ENCODE peak calls at places on chromosomes 6 and 20, in four cellular contexts. E is heart right ventricle, T is SK-N-SH, Z is heart left ventricle. D is an unnamed sample.

GRCh38 chr20:19565721-19566120 is 192.3 kb upstream of the RIN2 start:
- DNase-seq in E (no peak), T (no peak), Z (no peak), D (no peak)

GRCh38 chr6:31734703-31735500 is 1.4 kb downstream of the CLIC1 start:
- DNase-seq in E (peak), T (no peak), Z (peak), D (peak)

GRCh38 chr20:44624743-44625271 is 26.7 kb downstream of the ADA start:
- DNase-seq in E (no peak), T (no peak), Z (no peak), D (no peak)

GRCh38 chr20:1811621-1812498 is 83.3 kb upstream of the SIRPA start:
- DNase-seq in E (no peak), T (no peak), Z (no peak), D (no peak)

GRCh38 chr20:42530855-42531674 is 658.6 kb downstream of the PTPRT start:
- DNase-seq in E (peak), T (peak), Z (no peak), D (peak)

GRCh38 chr6:161139766-161140553 is 133.9 kb downstream of the AGPAT4 start:
- DNase-seq in E (no peak), T (no peak), Z (peak), D (no peak)

GRCh38 chr6:114133816-114134215 is 162.9 kb upstream of the HDAC2 start:
- DNase-seq in E (no peak), T (no peak), Z (no peak), D (no peak)

GRCh38 chr6:5707646-5708045 is 299.1 kb downstream of the NRN1 start:
- DNase-seq in E (no peak), T (no peak), Z (no peak), D (no peak)

GRCh38 chr6:170506446-170506845 is 46.7 kb downstream of the PSMB1 start:
- DNase-seq in E (no peak), T (no peak), Z (no peak), D (no peak)

GRCh38 chr20:7161690-7162089 is 394.2 kb downstream of the BMP2 start:
- DNase-seq in E (peak), T (peak), Z (no peak), D (peak)

GRCh38 chr6:16388488-16388887 is 150.1 kb downstream of the GMPR start:
- DNase-seq in E (no peak), T (no peak), Z (no peak), D (no peak)

GRCh38 chr6:21742238-21742660 is 148.7 kb downstream of the SOX4 start:
- DNase-seq in E (no peak), T (no peak), Z (no peak), D (no peak)

GRCh38 chr6:15439410-15440022 is 193.6 kb downstream of the JARID2 start:
- DNase-seq in E (no peak), T (no peak), Z (no peak), D (peak)

GRCh38 chr20:11000416-11000815 is 326.6 kb upstream of the JAG1 start:
- DNase-seq in E (no peak), T (no peak), Z (no peak), D (no peak)

GRCh38 chr6:24397631-24398030 is 5.1 kb upstream of the MRS2 start:
- DNase-seq in E (no peak), T (no peak), Z (no peak), D (no peak)

GRCh38 chr6:95551678-95552324 is 25.5 kb upstream of the MANEA start:
- DNase-seq in E (no peak), T (no peak), Z (no peak), D (no peak)

GRCh38 chr6:158765509-158766068 is 53.6 kb downstream of the EZR start:
- DNase-seq in E (no peak), T (no peak), Z (no peak), D (no peak)

GRCh38 chr6:123945386-123945785 is 141.7 kb downstream of the NKAIN2 start:
- DNase-seq in E (no peak), T (no peak), Z (no peak), D (no peak)

GRCh38 chr6:108673153-108673552 is 112.4 kb downstream of the FOXO3 start:
- DNase-seq in E (no peak), T (no peak), Z (no peak), D (no peak)

GRCh38 chr6:159720708-159721107 is 6.6 kb upstream of the WTAP start:
- DNase-seq in E (no peak), T (peak), Z (no peak), D (peak)

GRCh38 chr20:19823971-19824370 is 65.9 kb downstream of the RIN2 start:
- DNase-seq in E (peak), T (no peak), Z (peak), D (no peak)

DNA sequence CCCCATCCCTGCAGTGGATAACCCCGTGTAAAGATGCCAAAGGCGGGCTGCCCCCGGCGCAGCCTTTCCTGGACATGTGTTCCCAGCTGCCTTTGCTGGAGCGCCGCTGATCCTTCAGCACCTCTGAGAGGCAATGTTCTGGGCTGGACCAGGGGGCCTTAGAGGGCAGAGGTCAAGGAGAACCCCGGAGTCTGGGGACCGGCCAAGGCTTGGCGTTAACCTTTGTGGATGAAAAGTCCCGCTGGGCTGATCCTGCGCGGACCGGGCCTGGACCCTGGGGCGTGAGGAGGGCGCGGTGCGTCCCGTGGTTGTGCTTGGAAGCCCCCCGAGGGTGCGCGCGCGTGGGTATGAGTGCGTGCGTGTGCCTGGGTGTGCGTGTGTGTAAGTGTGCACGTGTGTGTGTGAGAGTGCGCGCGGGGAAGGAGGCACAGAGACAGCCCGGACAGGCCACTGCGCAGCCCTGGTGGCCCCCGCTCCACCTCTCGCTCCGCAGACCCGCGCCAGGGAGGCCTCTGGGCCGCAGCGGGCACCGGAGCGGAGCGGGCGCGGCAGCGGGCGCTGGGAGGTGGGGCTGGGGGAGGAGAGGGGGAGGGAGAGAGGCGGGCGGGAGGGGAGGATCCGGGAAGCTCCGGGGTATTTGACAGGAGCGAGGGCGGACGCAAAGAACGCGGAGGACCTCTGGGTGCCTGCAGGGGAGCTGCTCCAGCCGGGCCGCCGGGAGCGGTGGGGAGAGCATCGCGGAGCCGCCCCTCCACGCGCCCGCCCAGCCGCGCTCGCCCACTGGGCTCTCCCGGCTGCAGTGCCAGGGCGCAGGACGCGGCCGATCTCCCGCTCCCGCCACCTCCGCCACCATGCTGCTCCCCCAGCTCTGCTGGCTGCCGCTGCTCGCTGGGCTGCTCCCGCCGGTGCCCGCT is at the start of gene SMOC2:
- DNase-seq in E (peak), T (peak), Z (peak), D (peak)
- H3K4me3 ChIP-seq in E (peak), T (no peak), Z (peak), D (peak)

GRCh38 chr6:169310983-169311382 is 57.3 kb upstream of the THBS2 start:
- DNase-seq in E (no peak), T (no peak), Z (no peak), D (no peak)
- H3K4me3 ChIP-seq in E (no peak), T (no peak), Z (no peak), D (no peak)

DNA sequence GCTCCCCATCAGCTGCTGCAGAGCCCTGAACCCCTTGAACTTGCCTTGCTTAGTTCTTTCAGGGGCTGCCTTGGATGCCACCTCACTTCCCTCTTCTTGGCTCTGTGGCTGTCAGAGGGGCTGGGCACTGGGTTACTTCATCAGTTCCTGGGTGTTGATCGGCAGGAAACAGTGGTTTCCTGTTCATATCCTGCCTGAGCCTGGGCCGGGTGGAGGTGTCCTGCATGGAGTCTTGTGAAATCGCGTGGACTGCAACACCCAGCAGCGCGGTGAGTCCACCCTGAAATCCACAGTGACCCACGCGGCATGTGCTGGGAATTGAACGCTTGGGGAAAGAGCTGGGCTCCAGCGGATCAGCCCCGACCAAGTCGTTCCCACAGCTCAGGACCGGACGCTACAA is 97.5 kb downstream of the CDH26 start:
- DNase-seq in E (peak), T (no peak), Z (peak), D (no peak)
- H3K4me3 ChIP-seq in E (no peak), T (no peak), Z (no peak), D (no peak)

GRCh38 chr6:47309326-47310130 is at the start of gene TNFRSF21:
- DNase-seq in E (peak), T (peak), Z (peak), D (peak)

GRCh38 chr6:47307362-47308222 is 2.1 kb downstream of the TNFRSF21 start:
- DNase-seq in E (no peak), T (no peak), Z (no peak), D (no peak)

GRCh38 chr6:47308674-47309325 is 905 bp downstream of the TNFRSF21 start:
- DNase-seq in E (peak), T (peak), Z (peak), D (peak)

GRCh38 chr6:47306887-47307286 is 2.8 kb downstream of the TNFRSF21 start:
- DNase-seq in E (no peak), T (no peak), Z (no peak), D (no peak)

DNA sequence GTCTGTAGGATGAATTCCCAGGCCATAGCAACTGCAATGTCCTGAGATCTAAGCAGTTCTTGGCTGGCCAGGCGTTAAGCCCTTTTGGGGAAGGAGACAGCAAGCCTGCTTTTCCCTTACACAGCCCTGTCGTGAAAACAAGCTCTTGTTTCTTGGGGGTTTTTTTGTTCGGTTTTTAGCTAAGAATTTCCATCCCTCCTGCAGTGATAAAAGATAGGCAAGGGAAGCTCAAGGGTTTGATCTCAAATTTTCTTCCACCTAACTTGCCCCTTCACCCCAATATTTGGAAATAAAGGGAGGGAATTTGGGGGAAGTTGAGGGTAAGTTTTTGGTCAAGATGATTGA is 1.5 kb downstream of the TNFRSF21 start:
- DNase-seq in E (no peak), T (no peak), Z (no peak), D (no peak)
- H3K4me3 ChIP-seq in E (peak), T (peak), Z (peak), D (peak)

GRCh38 chr20:56391037-56391436 is 978 bp downstream of the AURKA start:
- DNase-seq in E (no peak), T (no peak), Z (no peak), D (no peak)
- H3K4me3 ChIP-seq in E (peak), T (peak), Z (no peak), D (peak)

GRCh38 chr20:4091332-4092135 is 76.2 kb upstream of the RNF24 start:
- DNase-seq in E (peak), T (peak), Z (peak), D (peak)

GRCh38 chr20:4090756-4091331 is 75.5 kb upstream of the RNF24 start:
- DNase-seq in E (no peak), T (no peak), Z (no peak), D (no peak)

GRCh38 chr20:4099905-4100675 is 84.7 kb upstream of the RNF24 start:
- DNase-seq in E (no peak), T (no peak), Z (no peak), D (no peak)

GRCh38 chr20:4092136-4092479 is 76.8 kb upstream of the RNF24 start:
- DNase-seq in E (no peak), T (no peak), Z (no peak), D (no peak)

DNA sequence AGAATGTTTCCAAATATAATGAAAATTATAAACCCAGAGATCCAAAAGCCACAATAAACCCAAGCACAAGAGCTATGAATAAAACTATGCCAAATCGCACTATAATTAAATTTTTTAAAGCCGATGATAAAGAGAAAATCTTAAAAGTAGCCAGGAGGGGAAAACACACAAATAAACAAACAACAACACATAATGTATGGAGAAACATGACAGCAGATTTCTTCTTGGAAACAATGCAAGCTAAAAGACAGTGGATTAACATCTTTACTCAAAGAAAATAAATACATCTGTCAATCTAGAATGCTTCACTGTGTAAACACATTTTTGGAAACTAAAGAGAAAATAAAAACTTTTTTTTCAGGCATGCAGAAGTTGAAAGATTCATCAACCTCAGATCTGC is 80.3 kb upstream of the RNF24 start:
- DNase-seq in E (no peak), T (no peak), Z (no peak), D (no peak)
- H3K4me3 ChIP-seq in E (no peak), T (no peak), Z (no peak), D (no peak)

GRCh38 chr20:46118481-46119020 is 437 bp downstream of the CD40 start:
- DNase-seq in E (peak), T (no peak), Z (peak), D (no peak)

GRCh38 chr20:46119028-46119546 is 973 bp downstream of the CD40 start:
- DNase-seq in E (no peak), T (no peak), Z (no peak), D (no peak)

GRCh38 chr20:46121531-46121930 is 3.4 kb downstream of the CD40 start:
- DNase-seq in E (no peak), T (no peak), Z (no peak), D (no peak)

GRCh38 chr20:46119547-46119946 is 1.4 kb downstream of the CD40 start:
- DNase-seq in E (no peak), T (no peak), Z (no peak), D (no peak)

GRCh38 chr20:46120136-46120535 is 2.0 kb downstream of the CD40 start:
- DNase-seq in E (no peak), T (no peak), Z (no peak), D (no peak)
- H3K4me3 ChIP-seq in E (no peak), T (no peak), Z (no peak), D (no peak)

D was measured in WERI-Rb-1.